ENCODE peak calls at places on chromosome 12, in eight cellular contexts. M is NCI-H1092; N is KBM-7; O is CD8-positive, alpha-beta memory T cell; Z is GM10248; Y is Right ventricle myocardium inferior; S is stimulated activated CD8-positive, alpha-beta memory T cell treated with anti-CD3 and anti-CD28 coated beads, Interleukin-12 subunit alpha, Interleukin-12 subunit beta, amount 100 ng/mL, for 1 hour; P is dorsolateral prefrontal cortex. U is an unnamed sample.

GRCh38 chr12:76137611-76138010 is 53.1 kb upstream of the NAP1L1 start:
- DNase-seq in M (no peak), N (no peak), O (no peak), Z (no peak), Y (no peak), S (no peak), P (no peak), U (no peak)

GRCh38 chr12:111467092-111467861 is 61.6 kb downstream of the SH2B3 start:
- DNase-seq in M (no peak), N (no peak), O (no peak), Z (no peak), Y (no peak), S (no peak), P (no peak), U (no peak)

GRCh38 chr12:117053597-117054201 is 45.5 kb downstream of the TESC start:
- DNase-seq in M (no peak), N (no peak), O (no peak), Z (no peak), Y (peak; percentile 50), S (no peak), P (no peak), U (no peak)

GRCh38 chr12:113373966-113374365 is 15.6 kb downstream of the PLBD2 start:
- DNase-seq in M (no peak), N (no peak), O (no peak), Z (no peak), Y (no peak), S (no peak), P (no peak), U (no peak)

GRCh38 chr12:89919241-89919906 is 210.7 kb upstream of the ATP2B1 start:
- DNase-seq in M (no peak), N (no peak), O (no peak), Z (no peak), Y (peak; percentile 63), S (no peak), P (no peak), U (no peak)

GRCh38 chr12:113955109-113955970 is 10.8 kb downstream of the RBM19 start:
- DNase-seq in M (no peak), N (peak; percentile 26), O (no peak), Z (no peak), Y (no peak), S (no peak), P (no peak), U (no peak)

GRCh38 chr12:118436986-118437385 is 60.6 kb downstream of the SUDS3 start:
- DNase-seq in M (no peak), N (no peak), O (no peak), Z (no peak), Y (no peak), S (no peak), P (no peak), U (no peak)

GRCh38 chr12:15789215-15790171 is at the start of gene EPS8:
- DNase-seq in M (peak; percentile 91), N (peak; percentile 94), O (peak; percentile 76), Z (peak; percentile 89), Y (peak; percentile 94), S (peak; percentile 71), P (peak; percentile 87), U (peak; percentile 88)

GRCh38 chr12:22289250-22289649 is 45.3 kb downstream of the ST8SIA1 start:
- DNase-seq in M (no peak), N (no peak), O (no peak), Z (no peak), Y (no peak), S (no peak), P (no peak), U (no peak)

GRCh38 chr12:13049816-13050215 is 5.6 kb downstream of the FAM234B start:
- DNase-seq in M (no peak), N (no peak), O (no peak), Z (no peak), Y (no peak), S (no peak), P (no peak), U (no peak)

GRCh38 chr12:62335801-62336200 is 75.6 kb downstream of the USP15 start:
- DNase-seq in M (no peak), N (peak; percentile 14), O (no peak), Z (no peak), Y (no peak), S (no peak), P (no peak), U (no peak)

GRCh38 chr12:57461904-57462306 is 2.3 kb downstream of the GLI1 start:
- DNase-seq in M (no peak), N (peak; percentile 20), O (no peak), Z (peak; percentile 40), Y (no peak), S (no peak), P (no peak), U (no peak)

GRCh38 chr12:80173465-80173864 is 74.1 kb downstream of the OTOGL start:
- DNase-seq in M (no peak), N (no peak), O (no peak), Z (no peak), Y (no peak), S (no peak), P (no peak), U (no peak)

GRCh38 chr12:106764738-106765137 is 9.7 kb upstream of the RIC8B start:
- DNase-seq in M (no peak), N (no peak), O (no peak), Z (no peak), Y (peak; percentile 68), S (no peak), P (peak; percentile 55), U (no peak)

GRCh38 chr12:45725631-45726593 is 3.6 kb upstream of the ARID2 start:
- DNase-seq in M (peak; percentile 52), N (peak; percentile 72), O (no peak), Z (peak; percentile 43), Y (no peak), S (no peak), P (no peak), U (peak; percentile 53)

GRCh38 chr12:49716546-49716945 is 9.3 kb upstream of the FMNL3 start:
- DNase-seq in M (no peak), N (no peak), O (no peak), Z (peak; percentile 59), Y (no peak), S (no peak), P (no peak), U (no peak)

GRCh38 chr12:132004946-132005345 is 55.2 kb downstream of the EP400 start:
- DNase-seq in M (no peak), N (no peak), O (no peak), Z (no peak), Y (no peak), S (no peak), P (no peak), U (no peak)

GRCh38 chr12:110028323-110028722 is 20.0 kb downstream of the C12orf76 start:
- DNase-seq in M (no peak), N (no peak), O (no peak), Z (no peak), Y (no peak), S (no peak), P (no peak), U (no peak)

GRCh38 chr12:24499151-24500146 is 449.5 kb downstream of the BCAT1 start:
- DNase-seq in M (no peak), N (no peak), O (no peak), Z (no peak), Y (no peak), S (no peak), P (no peak), U (no peak)

GRCh38 chr12:16605666-16606116 is 271 bp downstream of the LMO3 start:
- DNase-seq in M (peak; percentile 53), N (peak; percentile 55), O (no peak), Z (peak; percentile 17), Y (peak; percentile 62), S (no peak), P (no peak), U (no peak)

GRCh38 chr12:4664111-4664510 is 15.2 kb downstream of the NDUFA9 start:
- DNase-seq in M (no peak), N (no peak), O (no peak), Z (no peak), Y (no peak), S (no peak), P (no peak), U (no peak)

GRCh38 chr12:54585243-54585642 is 3.2 kb downstream of the PPP1R1A start:
- DNase-seq in M (no peak), N (no peak), O (no peak), Z (no peak), Y (no peak), S (no peak), P (no peak), U (no peak)

GRCh38 chr12:49347307-49348237 is 884 bp downstream of the DNAJC22 start:
- DNase-seq in M (peak; percentile 17), N (peak; percentile 87), O (peak; percentile 71), Z (peak; percentile 90), Y (peak; percentile 91), S (peak; percentile 64), P (peak; percentile 88), U (peak; percentile 70)

GRCh38 chr12:123850246-123851134 is 88.4 kb downstream of the DNAH10 start:
- DNase-seq in M (no peak), N (no peak), O (no peak), Z (no peak), Y (no peak), S (no peak), P (no peak), U (no peak)

GRCh38 chr12:12025799-12026386 is 44.8 kb upstream of the BCL2L14 start:
- DNase-seq in M (no peak), N (no peak), O (no peak), Z (no peak), Y (no peak), S (no peak), P (no peak), U (no peak)

GRCh38 chr12:104524026-104524425 is 67.3 kb downstream of the CHST11 start:
- DNase-seq in M (peak; percentile 86), N (no peak), O (no peak), Z (no peak), Y (no peak), S (no peak), P (no peak), U (no peak)

GRCh38 chr12:127239781-127240180 is 1027.2 kb upstream of the TMEM132C start:
- DNase-seq in M (no peak), N (no peak), O (no peak), Z (no peak), Y (no peak), S (no peak), P (no peak), U (no peak)

GRCh38 chr12:121267822-121268221 is 28.7 kb downstream of the CAMKK2 start:
- DNase-seq in M (no peak), N (no peak), O (no peak), Z (no peak), Y (no peak), S (no peak), P (no peak), U (no peak)

U was measured in central memory CD4-positive, alpha-beta T cell.